ENCODE peak calls at places on chromosome 4, in four cellular contexts. F is K562, S is HepG2, C is GM12878. Q is an unnamed sample.

GRCh38 chr4:143514432-143514831 is 930 bp downstream of the SMARCA5 start:
- DNase-seq in F (peak), S (peak), C (no peak), Q (peak)

GRCh38 chr4:42654606-42655005 is 2.3 kb downstream of the ATP8A1 start:
- DNase-seq in C (no peak), S (peak), F (peak), Q (no peak)

GRCh38 chr4:16157609-16158503 is 68.4 kb downstream of the TAPT1 start:
- DNase-seq in F (no peak), S (peak), C (no peak), Q (no peak)

GRCh38 chr4:89121711-89122387 is 10.5 kb downstream of the TIGD2 start:
- DNase-seq in C (no peak), F (peak), S (peak), Q (no peak)

GRCh38 chr4:144318797-144319196 is 178.3 kb upstream of the GYPA start:
- DNase-seq in C (no peak), F (no peak), S (no peak), Q (no peak)

GRCh38 chr4:188986271-188986689 is 847.0 kb downstream of the TRIML1 start:
- DNase-seq in S (peak), C (no peak), F (no peak), Q (no peak)

GRCh38 chr4:22045051-22045450 is 96.5 kb upstream of the KCNIP4 start:
- DNase-seq in S (no peak), C (no peak), F (no peak), Q (no peak)

GRCh38 chr4:101191302-101192098 is 155.8 kb downstream of the PPP3CA start:
- DNase-seq in C (no peak), F (no peak), S (no peak), Q (peak)

GRCh38 chr4:180852743-180853142 is 1390.5 kb upstream of the TENM3 start:
- DNase-seq in C (no peak), F (no peak), S (no peak), Q (no peak)

GRCh38 chr4:65383589-65384305 is 286.5 kb downstream of the EPHA5 start:
- DNase-seq in S (no peak), C (no peak), F (no peak), Q (no peak)

GRCh38 chr4:147310312-147310711 is 170.6 kb upstream of the EDNRA start:
- DNase-seq in F (no peak), S (no peak), C (no peak), Q (no peak)

GRCh38 chr4:110533940-110534339 is 58.0 kb downstream of the ENPEP start:
- DNase-seq in S (peak), F (no peak), C (no peak), Q (no peak)

GRCh38 chr4:128394778-128395177 is 107.2 kb upstream of the PGRMC2 start:
- DNase-seq in C (no peak), F (no peak), S (no peak), Q (no peak)

GRCh38 chr4:182453830-182454229 is 210.6 kb downstream of the TENM3 start:
- DNase-seq in F (no peak), C (no peak), S (no peak), Q (no peak)

GRCh38 chr4:14399919-14400706 is 602.2 kb upstream of the CPEB2 start:
- DNase-seq in F (no peak), C (no peak), S (no peak), Q (no peak)

GRCh38 chr4:7359302-7360063 is 75.2 kb downstream of the PSAPL1 start:
- DNase-seq in C (no peak), S (no peak), F (no peak), Q (no peak)

GRCh38 chr4:82629238-82630000 is 67.6 kb upstream of the TMEM150C start:
- DNase-seq in C (no peak), F (no peak), S (no peak), Q (no peak)

GRCh38 chr4:21915761-21916160 is 32.8 kb downstream of the KCNIP4 start:
- DNase-seq in S (no peak), F (no peak), C (no peak), Q (no peak)

GRCh38 chr4:64230709-64231310 is 178.4 kb downstream of the TECRL start:
- DNase-seq in C (no peak), F (no peak), S (no peak), Q (no peak)

GRCh38 chr4:101953949-101954348 is 163.4 kb downstream of the BANK1 start:
- DNase-seq in C (no peak), S (peak), F (no peak), Q (peak)

GRCh38 chr4:40515037-40515397 is 114.6 kb downstream of the RBM47 start:
- DNase-seq in C (no peak), F (no peak), S (no peak), Q (no peak)

GRCh38 chr4:148831945-148832344 is 389.7 kb upstream of the NR3C2 start:
- DNase-seq in S (no peak), F (no peak), C (no peak), Q (no peak)

GRCh38 chr4:6085943-6086628 is 67.9 kb upstream of the C4orf50 start:
- DNase-seq in F (no peak), C (no peak), S (no peak), Q (no peak)

GRCh38 chr4:38323141-38323634 is 340.8 kb upstream of the KLF3 start:
- DNase-seq in C (no peak), F (no peak), S (no peak), Q (no peak)

GRCh38 chr4:172377486-172378140 is 564.4 kb downstream of the GALNTL6 start:
- DNase-seq in C (no peak), S (no peak), F (no peak), Q (no peak)

GRCh38 chr4:54215379-54216072 is 13.6 kb upstream of the PDGFRA start:
- DNase-seq in C (no peak), S (no peak), F (no peak), Q (no peak)

GRCh38 chr4:13860126-13860525 is 232.6 kb upstream of the BOD1L1 start:
- DNase-seq in C (no peak), F (no peak), S (peak), Q (peak)

GRCh38 chr4:16626945-16627344 is 271.5 kb downstream of the LDB2 start:
- DNase-seq in F (no peak), S (no peak), C (no peak), Q (no peak)

GRCh38 chr4:186885289-186885688 is 161.6 kb upstream of the FAT1 start:
- DNase-seq in S (peak), C (no peak), F (no peak), Q (no peak)

GRCh38 chr4:183240581-183241321 is 79.3 kb downstream of the CLDN22 start:
- DNase-seq in C (no peak), S (no peak), F (no peak), Q (no peak)

GRCh38 chr4:36757623-36758311 is 476.4 kb downstream of the DTHD1 start:
- DNase-seq in S (no peak), C (no peak), F (no peak), Q (no peak)
- TF ChIP-seq SP1 in S (no peak), C (no peak), F (no peak), Q (no peak)

DNA sequence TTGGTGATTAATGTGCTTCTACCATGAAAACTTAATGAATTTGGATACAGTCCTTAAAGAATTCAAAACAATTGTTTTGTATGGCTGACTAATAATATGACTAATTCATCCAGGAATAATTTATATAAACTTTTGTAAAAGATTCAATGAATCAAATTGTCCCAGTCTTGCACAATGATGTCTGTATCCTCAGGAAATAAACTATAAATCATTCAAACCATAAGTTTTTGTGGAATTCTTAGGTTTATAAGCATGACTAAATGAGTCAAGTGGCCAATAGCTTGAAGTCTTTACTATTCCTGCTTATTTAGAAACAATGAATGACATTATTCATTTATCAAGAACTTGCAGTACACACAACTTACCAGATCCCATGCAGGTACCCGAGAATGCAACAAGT is 935.0 kb upstream of the INTU start:
- DNase-seq in C (no peak), S (no peak), F (no peak), Q (no peak)
- TF ChIP-seq CBFB in C (no peak), S (no peak), F (no peak), Q (no peak)

GRCh38 chr4:151921371-151921770 is 160.6 kb upstream of the GATB start:
- DNase-seq in S (no peak), C (no peak), F (no peak), Q (no peak)
- TF ChIP-seq SP1 in S (no peak), C (no peak), F (no peak), Q (no peak)

DNA sequence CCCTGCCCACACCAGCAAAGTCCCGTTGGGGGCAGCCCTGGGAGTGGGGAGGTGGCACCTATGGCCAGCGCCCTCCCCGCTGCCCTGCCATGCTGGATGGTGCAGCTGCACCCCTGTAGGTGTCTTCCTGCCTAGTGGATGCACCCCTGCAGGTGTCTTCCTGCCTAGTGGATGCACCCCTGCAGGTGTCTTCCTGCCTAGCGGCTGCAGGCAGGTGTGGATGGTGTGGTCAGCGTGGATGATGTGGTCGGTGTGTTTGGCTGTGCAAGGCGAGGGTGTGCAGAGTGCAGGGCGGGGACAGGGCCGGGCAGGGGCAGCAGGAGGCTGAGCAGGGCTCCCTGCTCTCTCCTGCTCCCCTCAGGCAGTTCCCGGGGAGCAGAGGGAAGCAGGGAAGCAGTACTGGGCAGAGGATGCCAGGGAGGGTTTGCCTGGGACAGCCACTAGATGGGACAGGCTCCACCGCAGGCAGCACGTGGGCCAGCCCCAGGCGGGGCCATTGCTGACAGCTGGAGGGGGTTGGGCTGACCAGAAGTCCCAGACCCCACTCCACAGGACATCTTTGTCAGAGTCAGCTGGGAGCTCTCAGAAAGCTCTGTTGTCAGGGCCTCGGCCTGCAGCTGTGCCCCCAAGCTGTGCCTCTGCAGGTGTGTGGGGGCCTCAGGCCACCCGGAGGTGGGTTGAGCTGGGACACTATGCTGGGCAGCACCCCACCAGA is 23.6 kb downstream of the DOK7 start:
- DNase-seq in C (no peak), F (no peak), S (no peak), Q (no peak)
- TF ChIP-seq CBFB in C (no peak), F (no peak), S (no peak), Q (no peak)

DNA sequence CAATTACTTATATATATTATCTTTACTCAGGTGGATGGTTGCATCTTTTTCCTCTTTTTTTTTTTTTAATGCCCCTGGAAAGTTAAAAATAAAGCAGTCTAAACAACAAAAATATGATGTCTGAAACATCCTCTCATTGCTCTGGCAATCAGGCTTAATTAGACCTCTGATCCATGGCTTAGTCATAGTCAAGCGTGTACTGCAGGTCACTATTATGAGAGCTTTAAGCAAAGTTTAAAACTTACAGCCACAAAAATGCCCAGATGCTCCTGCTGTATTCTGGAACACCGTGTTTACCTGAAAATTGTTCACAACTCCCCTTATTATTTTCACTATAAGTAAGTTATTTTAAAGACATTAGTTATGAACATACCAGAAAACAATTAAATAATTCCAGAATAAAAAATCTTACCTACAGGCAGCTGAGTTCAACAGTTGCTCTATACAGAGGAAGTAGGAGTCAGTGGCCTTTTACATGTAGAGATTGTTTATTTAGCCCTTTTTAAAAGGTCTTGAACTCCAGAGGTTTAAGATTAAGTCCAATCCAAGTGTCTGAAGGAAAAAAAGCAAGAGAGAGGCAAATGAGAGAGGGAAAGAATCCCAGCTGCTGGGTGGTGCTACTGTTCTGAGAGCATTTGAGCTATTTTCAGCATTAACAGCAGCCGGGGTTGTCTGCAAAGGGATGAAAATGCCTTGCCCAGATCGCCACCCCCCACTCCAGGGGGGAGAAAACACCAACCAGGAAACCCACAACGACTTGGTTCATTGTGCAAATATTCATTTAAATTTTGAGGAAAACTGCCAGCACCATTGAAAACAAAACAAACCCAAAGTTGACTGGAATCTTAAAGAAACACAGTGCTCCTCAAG is 36.9 kb downstream of the SORBS2 start:
- DNase-seq in C (no peak), F (no peak), S (no peak), Q (no peak)
- TF ChIP-seq SP1 in C (no peak), F (no peak), S (no peak), Q (no peak)

GRCh38 chr4:176380352-176381157 is 60.8 kb downstream of the SPCS3 start:
- DNase-seq in S (no peak), F (no peak), C (no peak), Q (no peak)
- TF ChIP-seq CBFB in S (no peak), F (no peak), C (no peak), Q (no peak)

DNA sequence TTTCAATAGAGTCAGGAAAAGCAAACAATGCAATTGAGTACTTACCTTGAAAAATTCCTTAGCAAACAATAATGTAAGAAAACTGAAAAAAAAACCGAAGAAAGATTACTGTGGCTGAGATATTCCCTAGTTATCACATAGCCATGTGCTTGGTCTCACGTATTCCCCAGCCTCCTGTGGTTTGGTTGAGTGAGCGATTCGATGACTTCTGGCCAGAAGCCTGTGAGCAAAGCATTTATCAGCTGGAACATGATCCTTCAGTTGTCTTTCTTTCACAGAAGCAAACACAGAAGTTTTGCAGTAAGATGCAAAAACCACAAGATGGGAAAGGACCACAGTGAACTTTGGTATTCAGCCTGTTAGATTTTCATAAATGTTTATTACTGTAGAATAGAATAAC is 1754.3 kb upstream of the AGA start:
- DNase-seq in C (no peak), F (no peak), S (no peak), Q (no peak)
- TF ChIP-seq SP1 in C (no peak), F (no peak), S (no peak), Q (no peak)

GRCh38 chr4:24765331-24765990 is 29.9 kb upstream of the SOD3 start:
- DNase-seq in F (no peak), C (no peak), S (no peak), Q (no peak)

GRCh38 chr4:24764305-24764704 is 31.1 kb upstream of the SOD3 start:
- DNase-seq in F (no peak), S (no peak), C (no peak), Q (no peak)

GRCh38 chr4:24768604-24769003 is 26.8 kb upstream of the SOD3 start:
- DNase-seq in S (no peak), C (no peak), F (no peak), Q (no peak)

GRCh38 chr4:24768006-24768405 is 27.4 kb upstream of the SOD3 start:
- DNase-seq in F (no peak), C (no peak), S (no peak), Q (no peak)

DNA sequence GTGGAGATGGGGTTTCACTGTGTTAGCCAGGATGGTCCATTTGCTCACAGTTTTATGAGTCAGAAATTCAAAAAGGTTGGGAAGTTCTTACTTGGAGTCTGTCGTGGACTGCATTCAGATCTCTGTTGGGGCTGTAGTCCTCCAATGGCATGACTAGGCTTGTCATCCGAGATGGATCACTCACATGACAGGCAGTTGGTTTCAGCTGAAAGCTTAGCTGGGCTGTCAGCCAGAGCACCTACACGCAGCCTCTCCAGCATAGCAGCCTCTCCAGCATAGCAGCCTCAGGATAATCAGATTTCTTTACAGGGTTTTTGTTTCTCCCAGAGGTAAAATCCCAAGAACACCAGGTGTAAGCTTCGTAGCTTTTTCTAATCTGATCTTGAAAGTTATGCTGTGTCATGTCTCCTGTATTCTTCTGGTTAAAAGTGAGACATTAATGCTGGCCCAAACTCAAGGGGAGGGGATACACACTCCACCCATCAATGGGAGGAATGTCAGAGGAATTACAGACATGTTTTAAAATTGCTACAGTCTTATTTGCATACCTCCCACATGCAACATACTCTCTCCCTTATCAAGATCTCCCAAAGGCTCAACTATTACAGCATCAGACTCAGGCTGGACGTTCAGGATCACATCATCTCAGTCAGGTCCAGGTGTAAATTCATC is 31.6 kb upstream of the SOD3 start:
- DNase-seq in S (no peak), F (no peak), C (no peak), Q (no peak)
- TF ChIP-seq CBFB in S (no peak), F (no peak), C (no peak), Q (no peak)

DNA sequence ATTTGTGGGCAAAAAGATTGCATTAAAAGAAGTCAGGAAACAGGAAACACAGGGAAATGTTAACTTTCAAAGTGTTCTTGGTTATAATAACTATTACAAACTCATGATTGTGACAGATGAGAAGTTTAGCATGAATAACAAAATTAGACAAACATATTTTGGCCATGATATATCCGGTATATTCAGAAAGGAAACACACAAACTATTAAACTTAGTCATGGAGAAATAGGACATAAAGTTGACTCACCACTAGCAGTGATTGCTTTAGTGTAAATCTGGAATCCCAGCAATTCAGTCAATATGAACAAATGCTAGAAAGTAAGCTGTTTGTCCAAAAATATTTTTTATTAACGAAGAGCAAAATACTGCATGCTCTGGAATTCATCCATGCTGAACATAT is 1299.9 kb downstream of the C4orf33 start:
- DNase-seq in F (no peak), C (no peak), S (no peak), Q (no peak)
- TF ChIP-seq SP1 in F (no peak), C (no peak), S (no peak), Q (no peak)

Q was measured in WTC11.